ENCODE peak calls at places on chromosomes 13 and 19, in five cellular contexts. D, K, O, L and P are unnamed samples.

GRCh38 chr19:6667114-6667627 is 2.8 kb downstream of the TNFSF14 start:
- DNase-seq in O (no peak), K (no peak), D (no peak), L (no peak), P (peak; percentile 90)

GRCh38 chr19:48868196-48868886 is at the start of gene PLEKHA4:
- DNase-seq in O (peak; percentile 49), K (peak; percentile 61), L (no peak), D (peak; percentile 86), P (peak; percentile 67)

GRCh38 chr13:110630566-110631119 is 15.3 kb downstream of the NAXD start:
- DNase-seq in L (no peak), O (no peak), D (peak; percentile 9), K (no peak), P (no peak)

GRCh38 chr13:39210961-39211534 is 172.8 kb downstream of the NHLRC3 start:
- DNase-seq in O (no peak), L (peak; percentile 23), K (peak; percentile 28), D (no peak), P (no peak)

GRCh38 chr13:25819856-25820530 is 231.8 kb downstream of the SHISA2 start:
- DNase-seq in O (no peak), D (no peak), L (no peak), K (no peak), P (no peak)

GRCh38 chr13:28423010-28423409 is 71.9 kb downstream of the FLT1 start:
- DNase-seq in D (no peak), O (no peak), K (no peak), L (no peak), P (no peak)

GRCh38 chr13:113897161-113897560 is 33.3 kb upstream of the GAS6 start:
- DNase-seq in L (peak; percentile 86), D (no peak), K (peak; percentile 89), O (peak; percentile 98), P (peak; percentile 79)

GRCh38 chr13:87666826-87667225 is 4.3 kb upstream of the SLITRK5 start:
- DNase-seq in O (no peak), L (no peak), D (no peak), K (no peak), P (no peak)

GRCh38 chr13:77800219-77800618 is 102.7 kb downstream of the SLAIN1 start:
- DNase-seq in K (peak; percentile 95), L (no peak), O (no peak), D (no peak), P (no peak)

DNA sequence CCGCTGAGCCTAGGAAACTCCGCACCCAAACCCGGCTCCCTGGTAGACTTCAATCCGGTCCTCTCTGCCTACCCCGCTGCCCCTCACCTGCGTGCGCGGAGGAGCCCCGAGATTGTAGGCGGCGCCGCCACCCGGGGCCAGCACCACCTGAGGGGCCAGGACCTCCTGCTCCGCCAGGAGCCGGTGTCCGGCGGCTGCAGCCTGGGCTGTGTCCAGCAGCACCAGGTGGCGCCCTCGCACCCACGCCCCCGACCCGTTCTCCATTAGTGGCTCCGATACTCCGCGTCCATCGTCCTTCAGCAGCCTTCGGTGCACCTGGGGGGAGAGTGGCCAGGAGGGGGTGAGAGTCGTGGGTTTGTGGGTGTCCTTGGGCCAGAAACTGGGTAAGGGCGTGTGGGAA is 18.5 kb downstream of the MAN2B1 start:
- DNase-seq in L (no peak), K (no peak), O (no peak), D (no peak), P (no peak)
- TF ChIP-seq CTCF in L (peak; percentile 50), K (no peak), O (no peak), D (no peak), P (no peak)

DNA sequence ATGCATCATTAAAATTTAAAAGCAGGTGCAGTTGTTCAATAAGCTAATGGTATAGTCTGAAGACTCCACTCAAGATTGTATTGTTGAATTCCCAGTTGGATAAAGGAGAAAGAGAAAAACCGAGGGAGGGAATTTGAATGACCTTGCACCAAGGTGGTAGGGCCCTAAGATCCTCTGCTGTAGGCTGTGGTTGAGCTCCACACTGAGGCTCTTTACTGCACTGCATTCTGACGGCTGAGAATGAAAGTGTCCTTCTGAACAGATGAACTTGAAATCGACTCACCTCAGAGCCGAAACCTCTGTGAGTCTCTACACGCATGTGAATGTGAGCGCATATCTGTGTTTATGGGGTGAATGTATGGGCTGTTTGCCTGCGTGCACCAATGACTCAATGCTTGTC is 388.9 kb upstream of the DACH1 start:
- DNase-seq in O (no peak), K (peak; percentile 0), L (peak; percentile 35), D (no peak), P (peak; percentile 51)
- TF ChIP-seq CTCF in O (no peak), K (peak; percentile 10), L (peak; percentile 88), D (no peak), P (peak; percentile 85)

GRCh38 chr13:72696590-72696989 is 30.8 kb downstream of the MZT1 start:
- DNase-seq in L (no peak), K (peak; percentile 24), D (no peak), O (peak; percentile 10), P (peak; percentile 13)
- TF ChIP-seq CTCF in L (no peak), K (peak; percentile 37), D (no peak), O (peak; percentile 47), P (peak; percentile 42)

DNA sequence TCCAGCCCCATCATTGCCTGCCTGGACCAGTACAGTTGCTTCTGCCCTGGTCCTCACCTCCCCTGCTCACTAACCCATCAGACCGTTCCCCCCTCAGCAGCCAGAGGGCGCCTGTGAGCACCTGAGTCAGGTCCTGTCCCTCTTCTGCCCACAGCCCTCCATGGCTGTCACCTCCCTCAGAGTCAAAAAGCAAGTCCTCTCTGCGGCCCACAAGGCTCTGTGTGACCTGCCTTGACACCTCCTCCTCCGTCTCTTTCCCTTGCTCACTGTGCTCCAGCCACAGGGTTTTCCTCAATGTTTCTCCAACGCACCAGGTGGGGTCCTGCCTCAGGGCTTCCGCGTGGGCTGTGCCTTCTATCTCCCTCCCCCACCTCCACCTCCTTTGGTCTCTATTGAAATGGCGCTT is 29.4 kb upstream of the PTPRS start:
- DNase-seq in O (no peak), L (peak; percentile 35), D (no peak), K (peak; percentile 28), P (peak; percentile 66)
- TF ChIP-seq CTCF in O (peak; percentile 52), L (peak; percentile 89), D (peak; percentile 35), K (peak; percentile 66), P (peak; percentile 51)

GRCh38 chr13:112689498-112690241 is at the start of gene ATP11A:
- DNase-seq in O (peak; percentile 91), L (peak; percentile 72), D (peak; percentile 94), K (peak; percentile 84), P (peak; percentile 85)
- TF ChIP-seq CTCF in O (no peak), L (no peak), D (no peak), K (no peak), P (no peak)

DNA sequence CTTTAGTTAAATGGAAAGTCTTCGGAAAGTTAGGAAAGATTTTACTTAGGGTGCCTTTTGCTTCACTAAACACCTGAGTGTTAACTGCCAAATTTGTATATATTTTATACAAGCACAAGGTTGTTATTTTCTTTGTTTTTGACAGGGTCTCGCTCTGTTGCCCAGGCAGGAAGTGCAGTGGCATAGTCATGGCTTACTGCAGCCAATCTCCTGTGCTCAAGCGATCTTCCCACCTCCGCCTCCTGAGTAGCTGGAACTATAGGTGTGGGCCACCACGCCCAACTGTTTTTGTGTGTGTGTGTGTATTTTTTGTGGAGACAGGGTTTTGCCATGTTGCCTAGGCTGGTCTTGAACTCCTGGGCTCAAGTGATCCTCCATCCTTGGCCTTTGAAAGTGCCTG is 16.2 kb downstream of the KCTD4 start:
- DNase-seq in O (no peak), L (no peak), D (no peak), K (no peak), P (no peak)
- TF ChIP-seq CTCF in O (no peak), L (no peak), D (no peak), K (no peak), P (no peak)

GRCh38 chr13:79777504-79777903 is 296.5 kb downstream of the NDFIP2 start:
- DNase-seq in D (no peak), O (no peak), L (no peak), K (no peak), P (no peak)

GRCh38 chr13:79776538-79776937 is 295.6 kb downstream of the NDFIP2 start:
- DNase-seq in D (no peak), K (peak; percentile 27), O (peak; percentile 50), L (no peak), P (no peak)

GRCh38 chr13:79772811-79773210 is 291.9 kb downstream of the NDFIP2 start:
- DNase-seq in O (no peak), D (no peak), K (no peak), L (no peak), P (no peak)

GRCh38 chr13:79779061-79779460 is 298.1 kb downstream of the NDFIP2 start:
- DNase-seq in L (no peak), O (no peak), D (no peak), K (no peak), P (no peak)

GRCh38 chr13:79775830-79776229 is 294.9 kb downstream of the NDFIP2 start:
- DNase-seq in O (peak; percentile 87), D (no peak), L (peak; percentile 77), K (peak; percentile 80), P (peak; percentile 58)
- TF ChIP-seq CTCF in O (peak; percentile 81), D (peak; percentile 22), L (peak; percentile 82), K (peak; percentile 80), P (peak; percentile 53)

DNA sequence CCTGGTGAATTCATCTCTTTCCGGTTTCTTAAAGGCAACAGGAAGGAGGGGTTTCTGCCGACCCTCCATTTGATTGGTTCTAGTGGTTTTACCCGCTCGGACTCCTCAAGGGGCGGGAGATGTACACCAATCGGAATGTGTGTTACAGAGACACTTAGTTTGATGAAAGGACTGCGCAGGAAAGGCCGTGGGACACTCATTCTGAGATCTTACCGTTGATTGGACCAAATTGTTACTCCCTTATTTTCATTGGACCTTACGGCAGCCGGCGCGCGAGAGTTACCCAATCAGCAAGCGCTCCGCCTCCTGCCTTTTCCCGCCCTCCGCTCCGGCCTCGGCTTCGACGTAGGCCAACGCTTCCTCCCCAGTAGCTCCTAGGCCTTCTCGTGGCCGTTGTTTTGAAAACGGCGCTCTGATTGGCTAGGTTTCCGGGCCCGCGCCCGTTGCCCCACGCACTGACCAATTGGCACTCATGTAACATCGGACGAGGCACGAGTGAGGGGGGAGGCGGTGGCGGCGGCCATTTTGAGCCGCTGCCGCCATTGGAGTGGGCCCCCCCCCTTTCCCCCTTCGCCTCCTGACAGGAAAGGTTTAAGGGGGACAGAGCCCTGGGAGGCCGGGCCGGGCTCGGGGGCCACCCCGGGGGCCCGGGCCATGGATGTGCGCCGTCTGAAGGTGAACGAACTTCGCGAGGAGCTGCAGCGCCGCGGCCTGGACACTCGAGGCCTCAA is at the start of gene HNRNPUL1:
- DNase-seq in L (peak; percentile 100), O (peak; percentile 100), K (peak; percentile 100), D (peak; percentile 99), P (peak; percentile 100)
- TF ChIP-seq CTCF in L (peak; percentile 36), O (peak; percentile 22), K (no peak), D (no peak), P (peak; percentile 25)

GRCh38 chr19:4550018-4550417 is 9.5 kb downstream of the SEMA6B start:
- DNase-seq in O (no peak), K (no peak), D (no peak), L (no peak), P (no peak)

GRCh38 chr19:4550479-4551050 is 8.9 kb downstream of the SEMA6B start:
- DNase-seq in O (no peak), D (no peak), K (no peak), L (no peak), P (no peak)

GRCh38 chr19:4548238-4548584 is 8.4 kb upstream of the LRG1 start:
- DNase-seq in L (no peak), D (no peak), K (no peak), O (no peak), P (no peak)

GRCh38 chr19:4543856-4544647 is 4.2 kb upstream of the LRG1 start:
- DNase-seq in D (no peak), L (no peak), K (no peak), O (no peak), P (no peak)

GRCh38 chr19:4547303-4548237 is 7.7 kb upstream of the LRG1 start:
- DNase-seq in D (no peak), L (no peak), O (no peak), K (no peak), P (peak; percentile 54)
- TF ChIP-seq CTCF in D (no peak), L (peak; percentile 62), O (peak; percentile 35), K (peak; percentile 26), P (peak; percentile 40)